ENCODE peak calls at places on chromosomes 2 and 18, in six cellular contexts. One of them, this sample, is unnamed.

GRCh38 chr2:233470007-233470687 is 96.4 kb downstream of the USP40 start:
- DNase-seq in A549: no peak
- DNase-seq in K562: peak
- DNase-seq in GM12878: no peak
- DNase-seq in endothelial cell of umbilical vein: no peak
- DNase-seq in HepG2: no peak
- DNase-seq in this sample: no peak

GRCh38 chr2:172095905-172096660 is 6.6 kb downstream of the DLX2 start:
- DNase-seq in endothelial cell of umbilical vein: no peak
- DNase-seq in K562: no peak
- DNase-seq in GM12878: no peak
- DNase-seq in A549: no peak
- DNase-seq in HepG2: no peak
- DNase-seq in this sample: no peak

GRCh38 chr2:127678991-127679390 is 3.7 kb upstream of the LIMS2 start:
- DNase-seq in A549: no peak
- DNase-seq in HepG2: no peak
- DNase-seq in K562: no peak
- DNase-seq in GM12878: no peak
- DNase-seq in endothelial cell of umbilical vein: no peak
- DNase-seq in this sample: no peak

GRCh38 chr18:32437080-32437834 is 33.4 kb downstream of the GAREM1 start:
- DNase-seq in K562: no peak
- DNase-seq in endothelial cell of umbilical vein: no peak
- DNase-seq in GM12878: no peak
- DNase-seq in HepG2: no peak
- DNase-seq in A549: no peak
- DNase-seq in this sample: no peak

GRCh38 chr2:627340-627709 is 49.9 kb downstream of the TMEM18 start:
- DNase-seq in HepG2: no peak
- DNase-seq in GM12878: no peak
- DNase-seq in endothelial cell of umbilical vein: no peak
- DNase-seq in A549: no peak
- DNase-seq in K562: no peak
- DNase-seq in this sample: no peak

GRCh38 chr18:76493213-76494107 is 1.6 kb downstream of the ZNF516 start:
- DNase-seq in K562: peak
- DNase-seq in GM12878: no peak
- DNase-seq in HepG2: peak
- DNase-seq in A549: peak
- DNase-seq in endothelial cell of umbilical vein: peak
- DNase-seq in this sample: peak

GRCh38 chr2:78780321-78780720 is 245.2 kb upstream of the REG3G start:
- DNase-seq in GM12878: no peak
- DNase-seq in HepG2: no peak
- DNase-seq in K562: no peak
- DNase-seq in A549: no peak
- DNase-seq in endothelial cell of umbilical vein: no peak
- DNase-seq in this sample: no peak

GRCh38 chr18:25239636-25240468 is 112.1 kb downstream of the ZNF521 start:
- DNase-seq in GM12878: no peak
- DNase-seq in K562: peak
- DNase-seq in A549: no peak
- DNase-seq in HepG2: no peak
- DNase-seq in endothelial cell of umbilical vein: peak
- DNase-seq in this sample: no peak

GRCh38 chr2:126720647-126721046 is 64.7 kb downstream of the GYPC start:
- DNase-seq in K562: no peak
- DNase-seq in A549: no peak
- DNase-seq in endothelial cell of umbilical vein: no peak
- DNase-seq in GM12878: no peak
- DNase-seq in HepG2: no peak
- DNase-seq in this sample: no peak

GRCh38 chr2:26605969-26606846 is 35.0 kb downstream of the CIB4 start:
- DNase-seq in GM12878: no peak
- DNase-seq in HepG2: no peak
- DNase-seq in A549: no peak
- DNase-seq in K562: no peak
- DNase-seq in endothelial cell of umbilical vein: no peak
- DNase-seq in this sample: no peak

GRCh38 chr2:180130403-180130802 is 123.3 kb upstream of the CWC22 start:
- DNase-seq in HepG2: no peak
- DNase-seq in endothelial cell of umbilical vein: no peak
- DNase-seq in A549: no peak
- DNase-seq in GM12878: no peak
- DNase-seq in K562: no peak
- DNase-seq in this sample: no peak

GRCh38 chr2:68857855-68858456 is 13.2 kb downstream of the BMP10 start:
- DNase-seq in A549: no peak
- DNase-seq in GM12878: peak
- DNase-seq in endothelial cell of umbilical vein: no peak
- DNase-seq in HepG2: no peak
- DNase-seq in K562: no peak
- DNase-seq in this sample: peak

GRCh38 chr2:176508374-176508773 is 239.1 kb downstream of the MTX2 start:
- DNase-seq in HepG2: no peak
- DNase-seq in K562: no peak
- DNase-seq in A549: no peak
- DNase-seq in GM12878: no peak
- DNase-seq in endothelial cell of umbilical vein: no peak
- DNase-seq in this sample: no peak

GRCh38 chr2:11710210-11710609 is 36.2 kb upstream of the LPIN1 start:
- DNase-seq in endothelial cell of umbilical vein: peak
- DNase-seq in K562: no peak
- DNase-seq in A549: peak
- DNase-seq in GM12878: no peak
- DNase-seq in HepG2: no peak
- DNase-seq in this sample: no peak

GRCh38 chr18:8480506-8481328 is 128.5 kb upstream of the RAB12 start:
- DNase-seq in A549: peak
- DNase-seq in GM12878: no peak
- DNase-seq in K562: peak
- DNase-seq in HepG2: peak
- DNase-seq in endothelial cell of umbilical vein: peak
- DNase-seq in this sample: peak

GRCh38 chr2:239482801-239483712 is 82.2 kb upstream of the HDAC4 start:
- DNase-seq in endothelial cell of umbilical vein: no peak
- DNase-seq in GM12878: no peak
- DNase-seq in HepG2: no peak
- DNase-seq in A549: no peak
- DNase-seq in K562: no peak
- DNase-seq in this sample: no peak

GRCh38 chr2:196036442-196036841 is 32.2 kb downstream of the DNAH7 start:
- DNase-seq in A549: no peak
- DNase-seq in endothelial cell of umbilical vein: no peak
- DNase-seq in GM12878: no peak
- DNase-seq in HepG2: no peak
- DNase-seq in K562: no peak
- DNase-seq in this sample: no peak

GRCh38 chr18:50306944-50307343 is 19.5 kb upstream of the CXXC1 start:
- DNase-seq in K562: peak
- DNase-seq in HepG2: no peak
- DNase-seq in GM12878: no peak
- DNase-seq in A549: no peak
- DNase-seq in endothelial cell of umbilical vein: no peak
- DNase-seq in this sample: peak

GRCh38 chr2:213150315-213150951 is 979 bp downstream of the IKZF2 start:
- DNase-seq in HepG2: no peak
- DNase-seq in A549: no peak
- DNase-seq in endothelial cell of umbilical vein: no peak
- DNase-seq in GM12878: no peak
- DNase-seq in K562: no peak
- DNase-seq in this sample: peak

GRCh38 chr2:12854001-12854530 is 137.3 kb downstream of the TRIB2 start:
- DNase-seq in GM12878: no peak
- DNase-seq in HepG2: no peak
- DNase-seq in A549: no peak
- DNase-seq in K562: no peak
- DNase-seq in endothelial cell of umbilical vein: no peak
- DNase-seq in this sample: no peak

GRCh38 chr2:209236369-209236768 is 187.5 kb upstream of the MAP2 start:
- DNase-seq in K562: no peak
- DNase-seq in GM12878: no peak
- DNase-seq in HepG2: no peak
- DNase-seq in A549: no peak
- DNase-seq in endothelial cell of umbilical vein: no peak
- DNase-seq in this sample: peak

GRCh38 chr2:74597456-74597855 is 42.9 kb downstream of the DOK1 start:
- DNase-seq in endothelial cell of umbilical vein: no peak
- DNase-seq in GM12878: no peak
- DNase-seq in A549: no peak
- DNase-seq in HepG2: no peak
- DNase-seq in K562: no peak
- DNase-seq in this sample: no peak

GRCh38 chr2:112830469-112830868 is 6.1 kb downstream of the IL1B start:
- DNase-seq in A549: no peak
- DNase-seq in GM12878: no peak
- DNase-seq in HepG2: no peak
- DNase-seq in endothelial cell of umbilical vein: no peak
- DNase-seq in K562: no peak
- DNase-seq in this sample: no peak

GRCh38 chr2:112831380-112831930 is 5.1 kb downstream of the IL1B start:
- DNase-seq in K562: no peak
- DNase-seq in A549: no peak
- DNase-seq in endothelial cell of umbilical vein: peak
- DNase-seq in HepG2: no peak
- DNase-seq in GM12878: no peak
- DNase-seq in this sample: no peak

GRCh38 chr2:112829931-112830330 is 6.6 kb downstream of the IL1B start:
- DNase-seq in A549: no peak
- DNase-seq in GM12878: no peak
- DNase-seq in HepG2: no peak
- DNase-seq in endothelial cell of umbilical vein: no peak
- DNase-seq in K562: no peak
- DNase-seq in this sample: no peak

GRCh38 chr2:112833532-112833931 is 3.0 kb downstream of the IL1B start:
- DNase-seq in GM12878: no peak
- DNase-seq in A549: no peak
- DNase-seq in K562: no peak
- DNase-seq in endothelial cell of umbilical vein: no peak
- DNase-seq in HepG2: no peak
- DNase-seq in this sample: no peak

DNA sequence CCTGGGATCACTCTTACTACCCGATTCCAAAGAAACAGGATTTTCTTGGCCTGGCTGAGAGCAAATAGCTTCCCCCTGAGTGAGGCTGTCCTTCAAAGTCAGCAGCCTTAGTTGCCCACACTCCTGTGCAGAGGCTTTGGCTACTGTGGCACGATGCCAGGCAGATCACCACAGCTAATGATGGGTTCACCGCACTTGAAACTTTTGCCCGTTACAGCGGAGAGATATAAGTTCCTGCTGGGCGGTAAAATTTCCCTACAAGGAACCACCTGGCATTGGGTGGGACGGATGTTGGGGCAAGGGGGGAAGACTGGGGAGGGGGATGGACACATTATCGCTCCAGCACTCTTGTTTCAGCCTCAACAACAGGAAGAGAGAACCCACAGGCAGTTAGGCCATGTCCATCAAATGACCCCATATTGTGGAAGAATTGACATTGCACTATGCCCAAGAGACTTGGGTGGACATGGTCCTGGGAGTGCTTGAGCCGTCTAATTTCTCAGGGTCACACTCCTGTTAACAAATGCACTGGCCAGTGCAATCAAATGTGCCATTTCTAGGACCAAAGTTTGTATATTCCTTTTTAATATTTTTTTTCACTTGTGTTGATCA is 4.5 kb downstream of the IL1B start:
- DNase-seq in HepG2: no peak
- DNase-seq in endothelial cell of umbilical vein: peak
- DNase-seq in GM12878: peak
- DNase-seq in A549: no peak
- DNase-seq in K562: no peak
- DNase-seq in this sample: no peak
- TF ChIP-seq MYC in HepG2: no peak
- TF ChIP-seq MYC in endothelial cell of umbilical vein: no peak
- TF ChIP-seq MYC in GM12878: no peak
- TF ChIP-seq MYC in A549: no peak
- TF ChIP-seq MYC in K562: no peak
- TF ChIP-seq MYC in this sample: no peak

DNA sequence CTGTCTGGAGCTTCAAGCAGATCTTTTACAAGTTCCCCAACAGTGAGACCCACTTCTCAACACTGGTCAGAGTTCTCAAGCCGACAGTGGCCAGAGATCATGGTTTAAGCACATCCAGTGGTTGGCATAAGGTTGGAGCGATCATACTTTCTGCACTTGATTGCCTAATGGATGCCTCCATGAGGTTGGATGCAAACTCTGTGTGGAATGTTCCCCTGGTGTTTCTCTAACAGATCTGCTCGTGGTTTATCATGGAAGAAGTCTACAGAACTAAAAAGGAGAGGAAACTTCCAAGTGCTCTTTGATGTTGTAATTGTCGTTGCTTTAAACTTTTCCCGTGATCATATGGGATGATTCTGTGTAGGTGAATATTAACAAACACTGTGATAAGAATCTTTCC is 60.7 kb downstream of the SH3RF3 start:
- DNase-seq in A549: no peak
- DNase-seq in endothelial cell of umbilical vein: no peak
- DNase-seq in K562: no peak
- DNase-seq in GM12878: no peak
- DNase-seq in HepG2: no peak
- DNase-seq in this sample: no peak
- TF ChIP-seq MYC in A549: no peak
- TF ChIP-seq MYC in endothelial cell of umbilical vein: no peak
- TF ChIP-seq MYC in K562: no peak
- TF ChIP-seq MYC in GM12878: no peak
- TF ChIP-seq MYC in HepG2: no peak
- TF ChIP-seq MYC in this sample: no peak

GRCh38 chr2:55102056-55102812 is 52.0 kb upstream of the RTN4 start:
- DNase-seq in K562: no peak
- DNase-seq in A549: no peak
- DNase-seq in endothelial cell of umbilical vein: peak
- DNase-seq in GM12878: no peak
- DNase-seq in HepG2: no peak
- DNase-seq in this sample: no peak
- TF ChIP-seq MYC in K562: no peak
- TF ChIP-seq MYC in A549: no peak
- TF ChIP-seq MYC in endothelial cell of umbilical vein: no peak
- TF ChIP-seq MYC in GM12878: no peak
- TF ChIP-seq MYC in HepG2: no peak
- TF ChIP-seq MYC in this sample: no peak

GRCh38 chr18:7177131-7177744 is 53.7 kb upstream of the LRRC30 start:
- DNase-seq in A549: peak
- DNase-seq in endothelial cell of umbilical vein: peak
- DNase-seq in GM12878: no peak
- DNase-seq in HepG2: peak
- DNase-seq in K562: peak
- DNase-seq in this sample: peak

GRCh38 chr18:7172611-7173010 is 55.0 kb upstream of the LAMA1 start:
- DNase-seq in HepG2: no peak
- DNase-seq in A549: no peak
- DNase-seq in K562: no peak
- DNase-seq in GM12878: no peak
- DNase-seq in endothelial cell of umbilical vein: no peak
- DNase-seq in this sample: no peak

GRCh38 chr18:7170292-7170691 is 52.7 kb upstream of the LAMA1 start:
- DNase-seq in A549: no peak
- DNase-seq in HepG2: no peak
- DNase-seq in GM12878: no peak
- DNase-seq in endothelial cell of umbilical vein: no peak
- DNase-seq in K562: no peak
- DNase-seq in this sample: no peak

GRCh38 chr18:7173216-7173615 is 55.6 kb upstream of the LAMA1 start:
- DNase-seq in K562: no peak
- DNase-seq in GM12878: no peak
- DNase-seq in HepG2: no peak
- DNase-seq in endothelial cell of umbilical vein: no peak
- DNase-seq in A549: no peak
- DNase-seq in this sample: no peak

GRCh38 chr18:7174359-7175107 is 56.4 kb upstream of the LRRC30 start:
- DNase-seq in A549: no peak
- DNase-seq in endothelial cell of umbilical vein: no peak
- DNase-seq in K562: no peak
- DNase-seq in HepG2: peak
- DNase-seq in GM12878: no peak
- DNase-seq in this sample: peak
- TF ChIP-seq MYC in A549: no peak
- TF ChIP-seq MYC in endothelial cell of umbilical vein: no peak
- TF ChIP-seq MYC in K562: no peak
- TF ChIP-seq MYC in HepG2: no peak
- TF ChIP-seq MYC in GM12878: no peak
- TF ChIP-seq MYC in this sample: no peak